ENCODE peak calls at places on chromosome 17, in four cellular contexts. One of them, this sample, is unnamed.

GRCh38 chr17:61129876-61130275 is 269.8 kb upstream of the TBX2 start:
- DNase-seq in neural crest cell: no peak
- DNase-seq in GM20000: no peak
- DNase-seq in esophagus squamous epithelium: no peak
- DNase-seq in this sample: no peak

GRCh38 chr17:9356488-9356911 is 219.1 kb downstream of the STX8 start:
- DNase-seq in esophagus squamous epithelium: no peak
- DNase-seq in GM20000: no peak
- DNase-seq in neural crest cell: no peak
- DNase-seq in this sample: no peak

GRCh38 chr17:67574658-67575293 is 143.0 kb upstream of the NOL11 start:
- DNase-seq in GM20000: peak; percentile 29
- DNase-seq in neural crest cell: no peak
- DNase-seq in esophagus squamous epithelium: no peak
- DNase-seq in this sample: no peak

GRCh38 chr17:64358261-64358788 is 32.3 kb downstream of the PECAM1 start:
- DNase-seq in esophagus squamous epithelium: no peak
- DNase-seq in GM20000: no peak
- DNase-seq in neural crest cell: no peak
- DNase-seq in this sample: no peak

GRCh38 chr17:71709271-71709670 is 411.5 kb upstream of the SOX9 start:
- DNase-seq in neural crest cell: no peak
- DNase-seq in esophagus squamous epithelium: no peak
- DNase-seq in GM20000: no peak
- DNase-seq in this sample: no peak

GRCh38 chr17:46151762-46152161 is 41.5 kb downstream of the KANSL1 start:
- DNase-seq in GM20000: no peak
- DNase-seq in esophagus squamous epithelium: no peak
- DNase-seq in neural crest cell: no peak
- DNase-seq in this sample: no peak

GRCh38 chr17:51352798-51353197 is 92.5 kb downstream of the UTP18 start:
- DNase-seq in esophagus squamous epithelium: no peak
- DNase-seq in GM20000: no peak
- DNase-seq in neural crest cell: no peak
- DNase-seq in this sample: no peak

GRCh38 chr17:61467416-61468262 is 15.4 kb downstream of the TBX4 start:
- DNase-seq in esophagus squamous epithelium: no peak
- DNase-seq in GM20000: no peak
- DNase-seq in neural crest cell: peak; percentile 55
- DNase-seq in this sample: no peak

GRCh38 chr17:55458977-55459376 is 37.3 kb upstream of the MMD start:
- DNase-seq in GM20000: no peak
- DNase-seq in neural crest cell: no peak
- DNase-seq in esophagus squamous epithelium: no peak
- DNase-seq in this sample: no peak

GRCh38 chr17:34798581-34798980 is 162.7 kb downstream of the CCT6B start:
- DNase-seq in esophagus squamous epithelium: no peak
- DNase-seq in GM20000: no peak
- DNase-seq in neural crest cell: no peak
- DNase-seq in this sample: no peak

GRCh38 chr17:40058151-40058784 is 4.1 kb upstream of the MED24 start:
- DNase-seq in esophagus squamous epithelium: no peak
- DNase-seq in GM20000: no peak
- DNase-seq in neural crest cell: no peak
- DNase-seq in this sample: no peak

DNA sequence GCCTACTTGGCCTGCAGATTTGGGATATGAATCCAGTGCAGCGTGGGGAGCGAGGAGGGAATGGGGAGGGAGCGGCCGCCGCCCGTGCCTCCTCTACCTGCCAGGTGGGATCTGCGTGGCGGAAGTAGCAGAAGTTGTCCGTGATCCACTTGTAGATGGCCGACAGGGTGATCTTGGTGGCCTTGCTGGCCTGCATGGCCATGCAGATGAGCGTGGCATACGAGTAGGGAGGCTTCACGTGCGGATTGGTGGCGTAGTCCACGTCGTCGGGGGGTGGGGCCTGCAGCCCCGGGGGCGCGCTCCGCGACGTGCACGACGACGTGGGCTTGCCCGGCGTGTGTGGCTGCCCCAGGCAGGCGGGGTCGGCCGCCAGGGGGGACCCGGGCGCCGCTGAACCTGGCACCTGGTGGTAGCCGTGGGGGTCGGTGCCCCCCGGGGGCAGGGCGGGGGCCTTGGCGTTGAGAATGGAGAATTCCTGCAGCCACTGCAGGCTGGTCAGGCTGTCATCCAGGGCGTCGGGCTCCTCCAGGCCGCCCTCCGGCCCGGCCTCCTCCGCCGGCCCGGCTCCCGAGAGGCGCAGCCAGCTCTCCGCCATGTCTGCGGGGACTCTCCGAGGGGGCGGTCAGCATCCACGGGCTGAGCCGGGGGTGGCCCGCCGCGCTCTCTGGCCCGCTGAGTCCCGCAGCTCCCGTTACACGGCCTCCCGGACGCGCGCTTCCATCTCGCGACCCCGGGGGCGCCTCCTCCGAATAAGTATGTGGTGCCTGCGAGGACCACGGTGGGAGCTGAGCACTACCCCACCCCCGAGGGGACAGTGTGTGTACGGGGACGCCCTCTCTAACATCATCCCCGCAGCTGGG is 1.0 kb downstream of the FOXJ1 start:
- DNase-seq in GM20000: peak; percentile 86
- DNase-seq in esophagus squamous epithelium: no peak
- DNase-seq in neural crest cell: no peak
- DNase-seq in this sample: peak; percentile 63
- TF ChIP-seq CTCF in GM20000: peak; percentile 24
- TF ChIP-seq CTCF in esophagus squamous epithelium: no peak
- TF ChIP-seq CTCF in neural crest cell: no peak
- TF ChIP-seq CTCF in this sample: peak; percentile 32

DNA sequence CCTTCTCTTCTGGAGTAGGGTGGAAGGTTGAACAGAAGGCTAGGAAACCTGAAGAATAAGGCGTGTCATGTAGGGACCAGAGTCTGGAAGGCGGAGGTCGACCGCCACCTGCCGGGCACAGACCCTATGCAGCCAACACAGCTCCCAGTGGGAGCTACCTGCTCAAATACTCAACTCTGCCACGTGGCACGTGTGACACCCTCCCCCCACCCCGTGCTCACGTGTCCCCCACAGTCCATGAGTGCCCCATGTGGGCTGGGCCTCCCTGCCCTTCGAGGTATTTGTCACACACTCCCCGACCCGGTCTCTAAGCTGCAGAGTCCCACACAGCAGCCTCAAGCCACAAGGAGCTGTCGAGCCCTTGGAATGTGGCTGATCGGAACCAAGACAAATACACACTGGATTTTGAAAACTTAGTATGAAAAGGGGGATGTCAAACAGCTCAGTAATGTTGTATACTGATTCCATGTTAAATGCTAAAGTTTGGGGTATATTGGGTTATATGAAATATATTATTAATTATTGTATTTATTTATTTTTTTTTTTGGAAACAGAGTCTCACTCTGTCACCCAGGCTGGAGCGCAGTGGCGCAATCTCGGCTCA is 11.7 kb downstream of the HID1 start:
- DNase-seq in esophagus squamous epithelium: no peak
- DNase-seq in GM20000: peak; percentile 82
- DNase-seq in neural crest cell: peak; percentile 53
- DNase-seq in this sample: peak; percentile 41
- TF ChIP-seq CTCF in esophagus squamous epithelium: peak; percentile 44
- TF ChIP-seq CTCF in GM20000: peak; percentile 64
- TF ChIP-seq CTCF in neural crest cell: peak; percentile 61
- TF ChIP-seq CTCF in this sample: peak; percentile 70

GRCh38 chr17:72997559-72997958 is 94.9 kb downstream of the SLC39A11 start:
- DNase-seq in neural crest cell: no peak
- DNase-seq in GM20000: no peak
- DNase-seq in esophagus squamous epithelium: no peak
- DNase-seq in this sample: no peak

GRCh38 chr17:73005360-73005759 is 87.1 kb downstream of the SLC39A11 start:
- DNase-seq in neural crest cell: no peak
- DNase-seq in esophagus squamous epithelium: no peak
- DNase-seq in GM20000: no peak
- DNase-seq in this sample: no peak

GRCh38 chr17:73007447-73007846 is 85.0 kb downstream of the SLC39A11 start:
- DNase-seq in neural crest cell: no peak
- DNase-seq in GM20000: no peak
- DNase-seq in esophagus squamous epithelium: no peak
- DNase-seq in this sample: no peak

GRCh38 chr17:72998343-72998742 is 94.1 kb downstream of the SLC39A11 start:
- DNase-seq in neural crest cell: no peak
- DNase-seq in esophagus squamous epithelium: no peak
- DNase-seq in GM20000: no peak
- DNase-seq in this sample: no peak

DNA sequence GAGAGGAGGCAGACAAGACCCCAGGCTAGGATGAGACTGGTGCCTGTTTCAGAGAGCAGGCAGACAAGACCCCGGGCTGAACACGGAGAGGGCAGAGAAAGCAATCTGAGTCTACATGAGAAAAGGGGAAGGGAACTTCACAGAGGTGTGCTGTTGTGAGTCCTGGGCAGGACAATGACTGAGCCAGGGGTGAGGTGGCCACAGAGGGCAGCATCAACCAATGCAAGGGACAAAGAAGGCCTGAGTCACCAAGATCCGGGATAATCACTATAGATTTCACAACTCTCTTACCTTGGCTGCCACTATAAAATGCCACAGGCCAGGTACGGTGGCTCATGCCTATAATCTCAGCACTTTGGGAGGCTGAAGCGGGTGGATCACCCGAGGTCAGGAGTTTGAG is 89.0 kb downstream of the SLC39A11 start:
- DNase-seq in GM20000: no peak
- DNase-seq in neural crest cell: no peak
- DNase-seq in esophagus squamous epithelium: no peak
- DNase-seq in this sample: no peak
- TF ChIP-seq CTCF in GM20000: no peak
- TF ChIP-seq CTCF in neural crest cell: no peak
- TF ChIP-seq CTCF in esophagus squamous epithelium: no peak
- TF ChIP-seq CTCF in this sample: no peak

GRCh38 chr17:28712037-28712704 is 483 bp upstream of the PROCA1 start:
- DNase-seq in neural crest cell: peak; percentile 35
- DNase-seq in GM20000: peak; percentile 87
- DNase-seq in esophagus squamous epithelium: no peak
- DNase-seq in this sample: no peak
- TF ChIP-seq CTCF in neural crest cell: no peak
- TF ChIP-seq CTCF in GM20000: no peak
- TF ChIP-seq CTCF in esophagus squamous epithelium: no peak
- TF ChIP-seq CTCF in this sample: peak; percentile 15